ENCODE peak calls at places on chromosomes 16 and 17, in ten cellular contexts. O, T, H, Y, B, N, F, D, R and L are unnamed samples.
A peak's percentile ranks its signal among the peaks of the same experiment; 100 is the strongest.

GRCh38 chr17:56988901-56989572 is 11.1 kb downstream of the SCPEP1 start:
- DNase-seq in O (no peak), T (no peak), H (no peak), Y (no peak), B (no peak), N (no peak), F (no peak), D (no peak), R (no peak), L (no peak)

GRCh38 chr16:22888791-22889190 is 74.8 kb downstream of the HS3ST2 start:
- DNase-seq in O (no peak), T (no peak), H (no peak), Y (no peak), B (no peak), N (no peak), F (no peak), D (no peak), R (no peak), L (no peak)

GRCh38 chr17:44522883-44523671 is 19.9 kb upstream of the GPATCH8 start:
- DNase-seq in O (peak; percentile 30), T (peak; percentile 56), H (peak; percentile 86), Y (peak; percentile 76), B (no peak), N (no peak), F (peak; percentile 58), D (peak; percentile 43), R (no peak), L (peak; percentile 53)

GRCh38 chr16:71878911-71879310 is 5.1 kb downstream of the ZNF821 start:
- DNase-seq in O (no peak), T (no peak), H (peak; percentile 1), Y (no peak), B (no peak), N (no peak), F (no peak), D (no peak), R (no peak), L (no peak)

GRCh38 chr16:69463876-69464275 is 39.5 kb downstream of the CYB5B start:
- DNase-seq in O (no peak), T (no peak), H (no peak), Y (no peak), B (no peak), N (no peak), F (no peak), D (no peak), R (no peak), L (no peak)

GRCh38 chr16:70701998-70702397 is 16.1 kb upstream of the MTSS2 start:
- DNase-seq in O (no peak), T (no peak), H (no peak), Y (no peak), B (no peak), N (no peak), F (no peak), D (no peak), R (no peak), L (peak; percentile 40)

GRCh38 chr17:72613411-72614292 is 478.8 kb downstream of the SLC39A11 start:
- DNase-seq in O (no peak), T (no peak), H (no peak), Y (no peak), B (no peak), N (no peak), F (no peak), D (no peak), R (no peak), L (no peak)

GRCh38 chr16:23905027-23905426 is 69.2 kb downstream of the PRKCB start:
- DNase-seq in O (peak; percentile 47), T (no peak), H (no peak), Y (no peak), B (no peak), N (peak; percentile 74), F (no peak), D (no peak), R (no peak), L (no peak)

GRCh38 chr17:44972953-44973352 is 4.8 kb upstream of the C1QL1 start:
- DNase-seq in O (no peak), T (no peak), H (no peak), Y (no peak), B (no peak), N (no peak), F (no peak), D (no peak), R (no peak), L (no peak)

GRCh38 chr16:82630219-82630618 is 3.5 kb downstream of the CDH13 start:
- DNase-seq in O (no peak), T (no peak), H (no peak), Y (no peak), B (no peak), N (no peak), F (no peak), D (no peak), R (no peak), L (no peak)

GRCh38 chr16:29738514-29738913 is 7.3 kb downstream of the C16orf54 start:
- DNase-seq in O (no peak), T (no peak), H (no peak), Y (peak; percentile 70), B (peak; percentile 76), N (no peak), F (peak; percentile 76), D (no peak), R (no peak), L (no peak)

GRCh38 chr17:66514227-66514806 is 211.9 kb downstream of the PRKCA start:
- DNase-seq in O (no peak), T (no peak), H (no peak), Y (no peak), B (no peak), N (no peak), F (no peak), D (no peak), R (no peak), L (no peak)

GRCh38 chr17:29959658-29960337 is 18.4 kb downstream of the EFCAB5 start:
- DNase-seq in O (no peak), T (no peak), H (no peak), Y (no peak), B (no peak), N (no peak), F (no peak), D (no peak), R (no peak), L (no peak)

GRCh38 chr16:10552281-10552680 is 28.1 kb downstream of the EMP2 start:
- DNase-seq in O (no peak), T (no peak), H (no peak), Y (no peak), B (no peak), N (no peak), F (no peak), D (no peak), R (no peak), L (no peak)

GRCh38 chr17:35345926-35346771 is 27.3 kb downstream of the SLFN11 start:
- DNase-seq in O (peak; percentile 10), T (peak; percentile 18), H (peak; percentile 80), Y (peak; percentile 17), B (peak; percentile 35), N (peak; percentile 33), F (peak; percentile 43), D (peak; percentile 63), R (no peak), L (peak; percentile 11)

GRCh38 chr16:67092227-67092626 is 17.5 kb upstream of the PHAF1 start:
- DNase-seq in O (no peak), T (no peak), H (no peak), Y (no peak), B (no peak), N (no peak), F (no peak), D (no peak), R (no peak), L (no peak)

GRCh38 chr16:9665851-9666271 is 516.4 kb downstream of the GRIN2A start:
- DNase-seq in O (no peak), T (no peak), H (no peak), Y (no peak), B (no peak), N (peak; percentile 27), F (no peak), D (no peak), R (no peak), L (peak; percentile 77)

GRCh38 chr17:48628641-48629410 is 2.7 kb upstream of the HOXB9 start:
- DNase-seq in O (no peak), T (no peak), H (no peak), Y (no peak), B (no peak), N (no peak), F (no peak), D (no peak), R (no peak), L (no peak)

GRCh38 chr16:84986879-84987278 is 24.5 kb downstream of the ZDHHC7 start:
- DNase-seq in O (no peak), T (no peak), H (no peak), Y (no peak), B (no peak), N (no peak), F (no peak), D (no peak), R (no peak), L (no peak)

GRCh38 chr17:2337152-2337810 is at the start of gene SGSM2:
- DNase-seq in O (peak; percentile 55), T (peak; percentile 84), H (peak; percentile 75), Y (peak; percentile 89), B (peak; percentile 70), N (no peak), F (peak; percentile 72), D (peak; percentile 50), R (peak; percentile 0), L (no peak)

GRCh38 chr17:307295-307691 is 45.3 kb downstream of the RPH3AL start:
- DNase-seq in O (no peak), T (peak; percentile 9), H (no peak), Y (no peak), B (no peak), N (no peak), F (no peak), D (no peak), R (no peak), L (no peak)

GRCh38 chr17:55641559-55642160 is 81.0 kb downstream of the TMEM100 start:
- DNase-seq in O (peak; percentile 41), T (peak; percentile 73), H (peak; percentile 88), Y (peak; percentile 26), B (no peak), N (peak; percentile 26), F (peak; percentile 44), D (peak; percentile 41), R (peak; percentile 1), L (peak; percentile 42)

GRCh38 chr17:61461967-61462733 is 9.9 kb downstream of the TBX4 start:
- DNase-seq in O (no peak), T (no peak), H (no peak), Y (no peak), B (no peak), N (no peak), F (peak; percentile 12), D (no peak), R (no peak), L (no peak)

GRCh38 chr17:39926588-39927100 is 757 bp downstream of the ORMDL3 start:
- DNase-seq in O (no peak), T (no peak), H (peak; percentile 65), Y (peak; percentile 59), B (peak; percentile 49), N (peak; percentile 26), F (peak; percentile 83), D (peak; percentile 45), R (no peak), L (no peak)

GRCh38 chr17:15917439-15918027 is 27.4 kb upstream of the ADORA2B start:
- DNase-seq in O (no peak), T (no peak), H (no peak), Y (no peak), B (no peak), N (no peak), F (no peak), D (no peak), R (no peak), L (no peak)

GRCh38 chr16:84228321-84228838 is 11.4 kb downstream of the KCNG4 start:
- DNase-seq in O (no peak), T (peak; percentile 78), H (peak; percentile 89), Y (no peak), B (no peak), N (peak; percentile 27), F (no peak), D (no peak), R (no peak), L (no peak)

GRCh38 chr16:85258616-85259015 is 146.3 kb upstream of the CIBAR2 start:
- DNase-seq in O (no peak), T (no peak), H (no peak), Y (no peak), B (no peak), N (no peak), F (no peak), D (no peak), R (no peak), L (no peak)

GRCh38 chr17:81392909-81393654 is 2.2 kb upstream of the BAHCC1 start:
- DNase-seq in O (no peak), T (no peak), H (no peak), Y (no peak), B (no peak), N (no peak), F (no peak), D (no peak), R (no peak), L (no peak)